ENCODE peak calls at places on chromosomes 6 and 20, in four cellular contexts. K is PC-9, I is PC-3, E is neural progenitor cell. F is an unnamed sample.

GRCh38 chr20:31572042-31572700 is 32.9 kb upstream of the ID1 start:
- DNase-seq in K (no peak), I (no peak), E (no peak), F (no peak)

GRCh38 chr6:47651505-47651944 is 46.9 kb upstream of the ADGRF4 start:
- DNase-seq in K (no peak), I (peak), E (no peak), F (peak)

GRCh38 chr6:123747515-123747914 is 56.1 kb upstream of the NKAIN2 start:
- DNase-seq in K (no peak), I (no peak), E (no peak), F (no peak)

GRCh38 chr6:136921521-136921935 is 573 bp upstream of the SLC35D3 start:
- DNase-seq in K (no peak), I (no peak), E (peak), F (no peak)

GRCh38 chr6:16831136-16831535 is 69.9 kb upstream of the ATXN1 start:
- DNase-seq in K (no peak), I (no peak), E (no peak), F (no peak)

GRCh38 chr20:57890254-57890800 is 180.5 kb upstream of the PMEPA1 start:
- DNase-seq in K (no peak), I (no peak), E (no peak), F (no peak)

GRCh38 chr20:49717693-49718092 is 4.0 kb upstream of the B4GALT5 start:
- DNase-seq in K (peak), I (peak), E (no peak), F (no peak)

GRCh38 chr6:162898011-162898410 is 170.2 kb downstream of the PACRG start:
- DNase-seq in K (no peak), I (no peak), E (no peak), F (no peak)

GRCh38 chr6:112296122-112296521 is 41.8 kb upstream of the LAMA4 start:
- DNase-seq in K (peak), I (peak), E (peak), F (peak)

GRCh38 chr20:25000268-25000801 is 7.8 kb upstream of the APMAP start:
- DNase-seq in K (peak), I (peak), E (no peak), F (peak)

GRCh38 chr6:131868836-131869235 is 61.0 kb downstream of the ENPP1 start:
- DNase-seq in K (no peak), I (no peak), E (no peak), F (no peak)

GRCh38 chr6:138943089-138943625 is 44.9 kb downstream of the REPS1 start:
- DNase-seq in K (no peak), I (no peak), E (no peak), F (no peak)

GRCh38 chr20:19992996-19993908 is 23.9 kb upstream of the NAA20 start:
- DNase-seq in K (peak), I (peak), E (no peak), F (peak)

GRCh38 chr6:66390393-66390792 is 683.4 kb upstream of the EYS start:
- DNase-seq in K (no peak), I (no peak), E (no peak), F (no peak)

DNA sequence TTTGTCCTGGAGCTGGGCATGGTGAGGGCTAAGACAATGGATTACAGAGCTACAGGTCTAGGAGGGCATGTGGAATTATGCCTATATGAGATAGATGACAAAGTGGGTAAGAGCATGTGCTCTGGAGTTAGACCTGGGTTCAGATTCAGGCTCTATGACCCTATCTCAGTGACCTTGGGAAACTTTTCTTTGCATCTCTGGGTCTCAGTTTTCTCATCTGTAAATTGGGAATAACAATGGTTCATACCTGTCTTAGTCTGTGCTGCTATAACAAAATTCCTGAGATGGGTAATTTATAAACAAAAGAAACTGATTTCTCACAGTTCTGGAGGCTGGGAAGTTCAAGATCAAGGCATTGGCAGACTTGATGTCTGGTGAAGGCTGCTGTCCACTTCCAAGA is 30.3 kb downstream of the PPARD start:
- DNase-seq in K (no peak), I (no peak), E (no peak), F (no peak)
- H3K4me2 ChIP-seq in K (no peak), I (no peak), E (no peak), F (no peak)

GRCh38 chr20:61801857-61802442 is 263.7 kb downstream of the TAF4 start:
- DNase-seq in K (no peak), I (no peak), E (no peak), F (no peak)

GRCh38 chr20:61803903-61804804 is 261.5 kb downstream of the TAF4 start:
- DNase-seq in K (no peak), I (no peak), E (peak), F (peak)

GRCh38 chr20:61801428-61801827 is 264.3 kb downstream of the TAF4 start:
- DNase-seq in K (no peak), I (no peak), E (no peak), F (no peak)

GRCh38 chr20:61803416-61803902 is 262.2 kb downstream of the TAF4 start:
- DNase-seq in K (no peak), I (no peak), E (peak), F (no peak)

DNA sequence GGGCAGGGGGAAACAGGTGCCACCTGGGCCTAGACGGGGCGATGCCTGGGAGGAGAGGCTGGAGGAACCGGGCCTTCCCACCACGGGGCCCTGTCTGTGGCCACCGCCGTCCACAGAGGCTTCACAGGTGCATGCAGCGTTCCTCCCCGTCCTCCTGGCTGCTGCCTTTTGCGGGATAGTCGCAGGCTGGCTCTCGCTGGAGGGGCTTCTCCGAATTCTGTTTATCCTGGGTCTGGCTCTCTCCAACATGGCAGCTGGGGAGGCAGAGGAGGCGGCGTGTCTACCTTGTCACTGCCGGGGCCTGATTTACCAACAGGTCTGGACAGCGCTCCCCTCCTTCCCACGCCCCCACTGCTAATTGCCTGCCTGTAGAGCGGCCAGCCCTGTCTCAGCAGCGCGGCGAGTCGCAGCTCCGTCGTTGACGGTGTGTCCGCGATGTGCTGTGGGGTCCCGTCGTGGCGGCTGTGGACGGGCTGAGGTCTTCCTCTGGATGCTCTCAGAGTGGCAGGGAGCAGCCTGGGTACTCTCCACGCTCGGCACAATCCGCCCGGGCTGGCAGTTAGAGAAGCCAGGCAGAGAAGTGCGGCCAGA is 262.9 kb downstream of the TAF4 start:
- DNase-seq in K (no peak), I (no peak), E (peak), F (peak)
- TF ChIP-seq EZH2 in K (no peak), I (no peak), E (no peak), F (no peak)

DNA sequence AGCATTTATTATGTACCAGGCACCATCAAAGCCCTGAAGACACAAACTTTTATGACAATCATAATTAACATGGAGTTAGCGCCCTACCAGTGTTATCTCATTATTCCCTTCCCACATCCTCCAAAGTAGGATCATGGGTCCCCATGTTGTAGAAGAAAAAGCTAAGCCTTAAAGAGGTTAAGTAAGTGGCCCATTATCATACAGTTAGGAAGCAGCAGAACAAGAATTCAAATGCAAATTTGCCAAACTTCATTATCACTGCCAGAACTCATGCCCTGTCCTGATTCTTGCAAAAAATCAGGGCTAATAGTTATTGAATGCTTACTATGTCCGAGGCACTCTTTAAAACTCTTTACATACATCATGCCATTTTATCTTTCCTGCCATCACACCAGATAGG is 310.6 kb downstream of the ZNF217 start:
- DNase-seq in K (no peak), I (no peak), E (no peak), F (no peak)
- H3K4me2 ChIP-seq in K (no peak), I (no peak), E (peak), F (no peak)

DNA sequence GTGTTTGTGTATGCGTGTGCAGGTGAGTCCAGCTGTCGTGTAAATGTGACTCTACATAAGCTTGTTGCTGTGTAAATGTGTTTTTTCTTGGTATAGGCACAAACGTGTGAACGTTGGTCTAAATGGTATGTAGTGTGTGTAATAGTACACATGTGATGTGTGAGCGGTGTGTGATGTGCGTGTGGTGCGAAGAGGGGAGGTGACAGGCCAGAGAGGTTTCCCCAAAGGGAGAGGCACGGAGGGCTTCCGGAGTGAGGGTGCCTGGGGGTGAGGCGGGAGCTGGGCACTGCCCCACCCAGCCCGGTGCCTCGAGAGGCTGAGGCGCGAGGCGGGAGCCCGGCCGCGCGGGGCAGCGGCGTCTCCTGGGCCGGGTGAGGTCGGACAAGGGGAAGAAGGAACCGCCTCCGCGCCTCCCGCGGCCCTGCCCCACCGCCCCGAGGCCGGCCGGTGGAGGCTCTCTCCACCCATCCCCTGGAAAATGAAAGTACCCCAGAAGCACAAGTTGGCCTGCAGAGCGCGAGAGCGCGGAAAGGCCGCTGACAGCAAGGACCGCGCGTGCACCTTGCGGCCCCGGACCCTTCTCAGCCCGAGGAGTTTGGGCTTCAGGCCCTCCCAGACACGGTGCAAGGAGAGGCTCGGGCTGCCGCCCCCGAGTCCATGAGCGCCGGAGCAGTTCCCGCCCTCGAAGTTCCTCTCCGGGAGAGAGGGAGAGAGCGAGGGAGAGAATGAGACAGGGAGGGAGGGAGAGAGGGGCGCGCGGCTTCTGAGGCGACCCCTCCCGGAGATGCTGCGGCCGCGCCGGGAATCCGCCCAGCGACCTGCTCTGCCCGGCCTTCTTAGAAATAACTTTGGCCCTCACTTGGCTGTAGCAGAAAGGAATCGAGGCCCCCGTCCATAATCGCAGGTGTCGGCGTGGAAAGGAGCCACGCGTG is 43.2 kb upstream of the OSTM1 start:
- DNase-seq in K (peak), I (no peak), E (peak), F (peak)
- TF ChIP-seq EZH2 in K (no peak), I (no peak), E (peak), F (peak)

GRCh38 chr6:153488267-153488666 is 357.2 kb upstream of the RGS17 start:
- DNase-seq in K (no peak), I (no peak), E (no peak), F (no peak)

GRCh38 chr6:153489479-153489878 is 358.4 kb upstream of the RGS17 start:
- DNase-seq in K (no peak), I (no peak), E (no peak), F (no peak)

GRCh38 chr6:153484056-153484455 is 353.0 kb upstream of the RGS17 start:
- DNase-seq in K (no peak), I (no peak), E (peak), F (peak)

GRCh38 chr6:153485072-153485471 is 354.0 kb upstream of the RGS17 start:
- DNase-seq in K (no peak), I (no peak), E (no peak), F (no peak)
- H3K4me2 ChIP-seq in K (no peak), I (no peak), E (no peak), F (no peak)

GRCh38 chr20:45470939-45471338 is 1.4 kb downstream of the WFDC2 start:
- DNase-seq in K (no peak), I (no peak), E (peak), F (no peak)
- TF ChIP-seq EZH2 in K (no peak), I (no peak), E (no peak), F (no peak)

GRCh38 chr6:89984926-89985743 is 90.9 kb downstream of the GJA10 start:
- DNase-seq in K (peak), I (no peak), E (peak), F (no peak)

GRCh38 chr6:89985744-89986493 is 91.7 kb downstream of the GJA10 start:
- DNase-seq in K (no peak), I (no peak), E (peak), F (no peak)

GRCh38 chr6:89987830-89988229 is 93.6 kb downstream of the GJA10 start:
- DNase-seq in K (no peak), I (peak), E (no peak), F (no peak)

GRCh38 chr6:89986650-89987074 is 92.4 kb downstream of the GJA10 start:
- DNase-seq in K (no peak), I (peak), E (peak), F (no peak)

DNA sequence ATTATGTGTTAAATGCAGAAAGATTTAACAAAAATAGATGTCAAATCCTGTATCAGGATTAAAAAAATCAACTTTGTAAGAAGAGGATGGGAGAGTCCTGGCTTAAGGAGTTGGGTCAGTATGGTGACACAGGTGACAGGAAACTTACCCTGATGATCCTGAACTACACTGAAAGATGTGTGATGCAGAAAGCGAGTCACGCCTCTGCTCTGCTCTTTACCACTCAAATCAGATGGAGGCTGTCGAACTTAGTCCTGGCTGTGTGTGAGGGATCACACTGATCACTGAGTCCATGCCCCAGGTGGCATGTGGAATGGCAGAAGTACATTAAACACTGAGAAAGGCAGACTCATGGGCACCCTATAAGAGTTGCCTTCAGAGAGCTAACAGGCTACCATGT is 92.9 kb downstream of the GJA10 start:
- DNase-seq in K (no peak), I (no peak), E (no peak), F (no peak)
- H3K4me2 ChIP-seq in K (no peak), I (no peak), E (peak), F (no peak)

F was measured in mammary epithelial cell.